ENCODE peak calls at places on chromosomes 1 and 21, in eight cellular contexts. H is aorta, B is HEK293T, U is dorsolateral prefrontal cortex, M is GM23338, F is H4, D is lung, T is fibroblast of pulmonary artery. J is an unnamed sample.

GRCh38 chr1:201149400-201149799 is 4.9 kb downstream of the TMEM9 start:
- DNase-seq in B (peak; percentile 65), T (peak; percentile 55), D (no peak), F (peak; percentile 55), M (peak; percentile 72), H (no peak), U (no peak), J (no peak)

GRCh38 chr1:207404849-207405525 is 49.1 kb upstream of the CR2 start:
- DNase-seq in B (peak; percentile 65), T (peak; percentile 86), H (no peak), M (peak; percentile 78), U (no peak), D (no peak), F (peak; percentile 82), J (no peak)

GRCh38 chr1:182309631-182310351 is 81.8 kb downstream of the GLUL start:
- DNase-seq in U (no peak), H (no peak), B (no peak), F (no peak), M (no peak), D (no peak), T (no peak), J (no peak)

GRCh38 chr1:8423134-8423701 is 105.3 kb downstream of the SLC45A1 start:
- DNase-seq in T (no peak), H (peak; percentile 63), D (no peak), B (peak; percentile 29), F (no peak), U (peak; percentile 26), M (peak; percentile 30), J (peak; percentile 68)

GRCh38 chr1:212688338-212689047 is 11.1 kb downstream of the BATF3 start:
- DNase-seq in D (no peak), F (no peak), T (peak; percentile 82), U (no peak), M (no peak), B (peak; percentile 6), H (no peak), J (no peak)

GRCh38 chr21:46639489-46640386 is 4.3 kb downstream of the PRMT2 start:
- DNase-seq in T (peak; percentile 50), H (no peak), F (no peak), D (no peak), M (peak; percentile 33), U (no peak), B (no peak), J (no peak)

GRCh38 chr1:203238535-203238934 is 9.1 kb upstream of the CHIT1 start:
- DNase-seq in M (no peak), T (no peak), B (no peak), F (no peak), D (no peak), U (no peak), H (no peak), J (no peak)

GRCh38 chr1:168227620-168228019 is 1.8 kb downstream of the SFT2D2 start:
- DNase-seq in T (no peak), B (no peak), D (no peak), M (no peak), U (no peak), F (no peak), H (no peak), J (no peak)

GRCh38 chr1:27436204-27437159 is 44.1 kb downstream of the GPR3 start:
- DNase-seq in D (no peak), M (no peak), F (peak; percentile 78), U (no peak), T (peak; percentile 58), H (no peak), B (no peak), J (no peak)

GRCh38 chr21:39847877-39848276 is 19.4 kb upstream of the PCP4 start:
- DNase-seq in B (no peak), M (no peak), H (no peak), D (no peak), T (no peak), U (no peak), F (no peak), J (no peak)

GRCh38 chr1:109201123-109201703 is 12.5 kb upstream of the SARS1 start:
- DNase-seq in D (peak; percentile 53), M (peak; percentile 90), F (peak; percentile 59), B (peak; percentile 75), T (peak; percentile 86), U (peak; percentile 16), H (no peak), J (no peak)

GRCh38 chr1:247295274-247295684 is 36.4 kb downstream of the ZNF496 start:
- DNase-seq in H (no peak), M (peak; percentile 87), D (no peak), U (no peak), F (no peak), T (peak; percentile 23), B (no peak), J (no peak)

GRCh38 chr1:53388963-53389362 is 61.1 kb upstream of the LRP8 start:
- DNase-seq in B (no peak), T (no peak), D (no peak), M (no peak), U (no peak), F (no peak), H (no peak), J (peak; percentile 26)

GRCh38 chr1:15559189-15559815 is 25.5 kb downstream of the AGMAT start:
- DNase-seq in M (no peak), T (no peak), H (no peak), B (no peak), F (no peak), D (no peak), U (no peak), J (peak; percentile 62)

GRCh38 chr1:109399326-109399957 is 1.7 kb upstream of the SORT1 start:
- DNase-seq in T (peak; percentile 81), M (peak; percentile 77), D (no peak), H (no peak), B (peak; percentile 41), U (peak; percentile 16), F (peak; percentile 26), J (no peak)

GRCh38 chr1:32684167-32684811 is 18.3 kb downstream of the SYNC start:
- DNase-seq in H (no peak), U (no peak), D (no peak), T (peak; percentile 89), M (no peak), F (no peak), B (no peak), J (no peak)

GRCh38 chr1:19737413-19737812 is 62.3 kb downstream of the TMCO4 start:
- DNase-seq in H (no peak), M (no peak), F (no peak), B (no peak), U (no peak), T (peak; percentile 20), D (no peak), J (no peak)

GRCh38 chr1:228210076-228210651 is 2.3 kb downstream of the OBSCN start:
- DNase-seq in M (no peak), F (peak; percentile 88), T (no peak), B (no peak), U (no peak), D (no peak), H (no peak), J (no peak)

GRCh38 chr1:236066054-236066453 is 1.2 kb upstream of the NID1 start:
- DNase-seq in H (no peak), T (peak; percentile 26), F (no peak), M (no peak), U (no peak), D (no peak), B (no peak), J (no peak)

GRCh38 chr1:179876289-179876715 is 1.3 kb downstream of the TOR1AIP2 start:
- DNase-seq in D (peak; percentile 48), U (no peak), B (no peak), M (no peak), F (no peak), T (peak; percentile 67), H (no peak), J (no peak)

GRCh38 chr1:154391086-154391770 is 13.9 kb upstream of the IL6R start:
- DNase-seq in M (no peak), D (no peak), B (no peak), H (no peak), U (no peak), T (no peak), F (no peak), J (no peak)

GRCh38 chr1:162003061-162003824 is 20.4 kb downstream of the OLFML2B start:
- DNase-seq in T (peak; percentile 44), M (no peak), U (no peak), D (peak; percentile 51), H (peak; percentile 91), B (no peak), F (peak; percentile 98), J (no peak)

GRCh38 chr1:9289724-9290493 is 2.8 kb upstream of the SPSB1 start:
- DNase-seq in B (no peak), T (peak; percentile 95), F (peak; percentile 59), D (peak; percentile 60), U (no peak), H (peak; percentile 82), M (no peak), J (peak; percentile 82)

GRCh38 chr1:6476483-6476882 is 10.5 kb upstream of the TNFRSF25 start:
- DNase-seq in B (no peak), F (no peak), H (no peak), U (no peak), D (no peak), M (no peak), T (no peak), J (no peak)

GRCh38 chr1:53589043-53589887 is 130.1 kb downstream of the DMRTB1 start:
- DNase-seq in F (no peak), D (no peak), B (no peak), H (peak; percentile 19), M (no peak), T (no peak), U (no peak), J (no peak)

GRCh38 chr1:180235077-180235501 is 5.0 kb downstream of the LHX4 start:
- DNase-seq in F (no peak), B (no peak), H (no peak), D (no peak), T (no peak), M (peak; percentile 74), U (no peak), J (no peak)

GRCh38 chr1:225769687-225770086 is 7.9 kb upstream of the SRP9 start:
- DNase-seq in T (no peak), D (no peak), H (no peak), B (no peak), M (no peak), U (no peak), F (no peak), J (peak; percentile 17)